ENCODE peak calls at places on chromosomes 11 and 22, in six cellular contexts. One of them, this sample, is unnamed.

GRCh38 chr22:28884754-28885375 is 1.5 kb downstream of the ZNRF3 start:
- DNase-seq in activated T-helper 1 cell treated with anti-CD3 and anti-CD28 coated beads, Interleukin-2, amount 50 U/mL, for 16 hours: no peak
- DNase-seq in NCI-H446 treated with DMSO at 0.1 percent for 48 hours: no peak
- DNase-seq in GM20000: no peak
- DNase-seq in amygdala: no peak
- DNase-seq in activated CD8-positive, alpha-beta memory T cell treated with anti-CD3 and anti-CD28 coated beads, Interleukin-2, amount 50 U/mL, for 48 hours: no peak
- DNase-seq in this sample: no peak

GRCh38 chr22:33538277-33538885 is 381.9 kb downstream of the LARGE1 start:
- DNase-seq in GM20000: no peak
- DNase-seq in activated CD8-positive, alpha-beta memory T cell treated with anti-CD3 and anti-CD28 coated beads, Interleukin-2, amount 50 U/mL, for 48 hours: no peak
- DNase-seq in activated T-helper 1 cell treated with anti-CD3 and anti-CD28 coated beads, Interleukin-2, amount 50 U/mL, for 16 hours: no peak
- DNase-seq in NCI-H446 treated with DMSO at 0.1 percent for 48 hours: no peak
- DNase-seq in amygdala: no peak
- DNase-seq in this sample: no peak

GRCh38 chr22:20571531-20572007 is 64.2 kb downstream of the MED15 start:
- DNase-seq in NCI-H446 treated with DMSO at 0.1 percent for 48 hours: no peak
- DNase-seq in activated CD8-positive, alpha-beta memory T cell treated with anti-CD3 and anti-CD28 coated beads, Interleukin-2, amount 50 U/mL, for 48 hours: peak; percentile 91
- DNase-seq in GM20000: peak; percentile 72
- DNase-seq in amygdala: no peak
- DNase-seq in activated T-helper 1 cell treated with anti-CD3 and anti-CD28 coated beads, Interleukin-2, amount 50 U/mL, for 16 hours: peak; percentile 51
- DNase-seq in this sample: peak; percentile 21

GRCh38 chr11:30774451-30774850 is 188.3 kb upstream of the MPPED2 start:
- DNase-seq in activated T-helper 1 cell treated with anti-CD3 and anti-CD28 coated beads, Interleukin-2, amount 50 U/mL, for 16 hours: no peak
- DNase-seq in activated CD8-positive, alpha-beta memory T cell treated with anti-CD3 and anti-CD28 coated beads, Interleukin-2, amount 50 U/mL, for 48 hours: no peak
- DNase-seq in NCI-H446 treated with DMSO at 0.1 percent for 48 hours: no peak
- DNase-seq in amygdala: no peak
- DNase-seq in GM20000: no peak
- DNase-seq in this sample: no peak

GRCh38 chr11:111623527-111624030 is 21.3 kb downstream of the SIK2 start:
- DNase-seq in activated CD8-positive, alpha-beta memory T cell treated with anti-CD3 and anti-CD28 coated beads, Interleukin-2, amount 50 U/mL, for 48 hours: no peak
- DNase-seq in GM20000: peak; percentile 13
- DNase-seq in amygdala: no peak
- DNase-seq in NCI-H446 treated with DMSO at 0.1 percent for 48 hours: no peak
- DNase-seq in activated T-helper 1 cell treated with anti-CD3 and anti-CD28 coated beads, Interleukin-2, amount 50 U/mL, for 16 hours: no peak
- DNase-seq in this sample: no peak

GRCh38 chr11:92453055-92453454 is 228.4 kb downstream of the FAT3 start:
- DNase-seq in activated CD8-positive, alpha-beta memory T cell treated with anti-CD3 and anti-CD28 coated beads, Interleukin-2, amount 50 U/mL, for 48 hours: no peak
- DNase-seq in GM20000: no peak
- DNase-seq in amygdala: no peak
- DNase-seq in NCI-H446 treated with DMSO at 0.1 percent for 48 hours: no peak
- DNase-seq in activated T-helper 1 cell treated with anti-CD3 and anti-CD28 coated beads, Interleukin-2, amount 50 U/mL, for 16 hours: no peak
- DNase-seq in this sample: no peak

GRCh38 chr11:112440518-112440917 is 179.9 kb upstream of the PLET1 start:
- DNase-seq in activated CD8-positive, alpha-beta memory T cell treated with anti-CD3 and anti-CD28 coated beads, Interleukin-2, amount 50 U/mL, for 48 hours: no peak
- DNase-seq in GM20000: no peak
- DNase-seq in amygdala: no peak
- DNase-seq in activated T-helper 1 cell treated with anti-CD3 and anti-CD28 coated beads, Interleukin-2, amount 50 U/mL, for 16 hours: no peak
- DNase-seq in NCI-H446 treated with DMSO at 0.1 percent for 48 hours: no peak
- DNase-seq in this sample: no peak

GRCh38 chr11:134535029-134536025 is 123.3 kb upstream of the B3GAT1 start:
- DNase-seq in amygdala: no peak
- DNase-seq in activated CD8-positive, alpha-beta memory T cell treated with anti-CD3 and anti-CD28 coated beads, Interleukin-2, amount 50 U/mL, for 48 hours: peak; percentile 25
- DNase-seq in GM20000: no peak
- DNase-seq in activated T-helper 1 cell treated with anti-CD3 and anti-CD28 coated beads, Interleukin-2, amount 50 U/mL, for 16 hours: no peak
- DNase-seq in NCI-H446 treated with DMSO at 0.1 percent for 48 hours: no peak
- DNase-seq in this sample: no peak

GRCh38 chr11:69144719-69145365 is 10.9 kb upstream of the SMIM38 start:
- DNase-seq in amygdala: no peak
- DNase-seq in NCI-H446 treated with DMSO at 0.1 percent for 48 hours: no peak
- DNase-seq in activated T-helper 1 cell treated with anti-CD3 and anti-CD28 coated beads, Interleukin-2, amount 50 U/mL, for 16 hours: no peak
- DNase-seq in activated CD8-positive, alpha-beta memory T cell treated with anti-CD3 and anti-CD28 coated beads, Interleukin-2, amount 50 U/mL, for 48 hours: peak; percentile 53
- DNase-seq in GM20000: no peak
- DNase-seq in this sample: no peak

GRCh38 chr22:38501797-38502672 is 4.1 kb downstream of the DDX17 start:
- DNase-seq in activated CD8-positive, alpha-beta memory T cell treated with anti-CD3 and anti-CD28 coated beads, Interleukin-2, amount 50 U/mL, for 48 hours: no peak
- DNase-seq in NCI-H446 treated with DMSO at 0.1 percent for 48 hours: no peak
- DNase-seq in activated T-helper 1 cell treated with anti-CD3 and anti-CD28 coated beads, Interleukin-2, amount 50 U/mL, for 16 hours: no peak
- DNase-seq in amygdala: no peak
- DNase-seq in GM20000: no peak
- DNase-seq in this sample: no peak

GRCh38 chr11:59729884-59730283 is 16.2 kb upstream of the OR10V1 start:
- DNase-seq in activated T-helper 1 cell treated with anti-CD3 and anti-CD28 coated beads, Interleukin-2, amount 50 U/mL, for 16 hours: no peak
- DNase-seq in activated CD8-positive, alpha-beta memory T cell treated with anti-CD3 and anti-CD28 coated beads, Interleukin-2, amount 50 U/mL, for 48 hours: no peak
- DNase-seq in amygdala: no peak
- DNase-seq in NCI-H446 treated with DMSO at 0.1 percent for 48 hours: no peak
- DNase-seq in GM20000: no peak
- DNase-seq in this sample: no peak

GRCh38 chr11:30128269-30128932 is 102.4 kb upstream of the FSHB start:
- DNase-seq in NCI-H446 treated with DMSO at 0.1 percent for 48 hours: no peak
- DNase-seq in activated CD8-positive, alpha-beta memory T cell treated with anti-CD3 and anti-CD28 coated beads, Interleukin-2, amount 50 U/mL, for 48 hours: no peak
- DNase-seq in GM20000: peak; percentile 36
- DNase-seq in activated T-helper 1 cell treated with anti-CD3 and anti-CD28 coated beads, Interleukin-2, amount 50 U/mL, for 16 hours: no peak
- DNase-seq in amygdala: no peak
- DNase-seq in this sample: peak; percentile 21

GRCh38 chr11:130710442-130711101 is 205.7 kb downstream of the SNX19 start:
- DNase-seq in amygdala: no peak
- DNase-seq in NCI-H446 treated with DMSO at 0.1 percent for 48 hours: no peak
- DNase-seq in activated T-helper 1 cell treated with anti-CD3 and anti-CD28 coated beads, Interleukin-2, amount 50 U/mL, for 16 hours: no peak
- DNase-seq in GM20000: no peak
- DNase-seq in activated CD8-positive, alpha-beta memory T cell treated with anti-CD3 and anti-CD28 coated beads, Interleukin-2, amount 50 U/mL, for 48 hours: no peak
- DNase-seq in this sample: no peak

GRCh38 chr22:38781033-38781432 is 12.9 kb downstream of the DNAL4 start:
- DNase-seq in activated T-helper 1 cell treated with anti-CD3 and anti-CD28 coated beads, Interleukin-2, amount 50 U/mL, for 16 hours: no peak
- DNase-seq in amygdala: no peak
- DNase-seq in activated CD8-positive, alpha-beta memory T cell treated with anti-CD3 and anti-CD28 coated beads, Interleukin-2, amount 50 U/mL, for 48 hours: no peak
- DNase-seq in NCI-H446 treated with DMSO at 0.1 percent for 48 hours: no peak
- DNase-seq in GM20000: no peak
- DNase-seq in this sample: no peak

GRCh38 chr11:34502949-34503348 is 10.6 kb downstream of the ELF5 start:
- DNase-seq in GM20000: no peak
- DNase-seq in activated CD8-positive, alpha-beta memory T cell treated with anti-CD3 and anti-CD28 coated beads, Interleukin-2, amount 50 U/mL, for 48 hours: no peak
- DNase-seq in NCI-H446 treated with DMSO at 0.1 percent for 48 hours: no peak
- DNase-seq in amygdala: no peak
- DNase-seq in activated T-helper 1 cell treated with anti-CD3 and anti-CD28 coated beads, Interleukin-2, amount 50 U/mL, for 16 hours: no peak
- DNase-seq in this sample: no peak

GRCh38 chr22:22884888-22885840 is 2.5 kb upstream of the IGLL5 start:
- DNase-seq in NCI-H446 treated with DMSO at 0.1 percent for 48 hours: no peak
- DNase-seq in activated CD8-positive, alpha-beta memory T cell treated with anti-CD3 and anti-CD28 coated beads, Interleukin-2, amount 50 U/mL, for 48 hours: peak; percentile 70
- DNase-seq in activated T-helper 1 cell treated with anti-CD3 and anti-CD28 coated beads, Interleukin-2, amount 50 U/mL, for 16 hours: no peak
- DNase-seq in GM20000: peak; percentile 87
- DNase-seq in amygdala: no peak
- DNase-seq in this sample: peak; percentile 65

GRCh38 chr11:59012942-59013256 is 73.2 kb upstream of the GLYATL1B start:
- DNase-seq in activated T-helper 1 cell treated with anti-CD3 and anti-CD28 coated beads, Interleukin-2, amount 50 U/mL, for 16 hours: no peak
- DNase-seq in GM20000: no peak
- DNase-seq in activated CD8-positive, alpha-beta memory T cell treated with anti-CD3 and anti-CD28 coated beads, Interleukin-2, amount 50 U/mL, for 48 hours: no peak
- DNase-seq in NCI-H446 treated with DMSO at 0.1 percent for 48 hours: no peak
- DNase-seq in amygdala: no peak
- DNase-seq in this sample: no peak

GRCh38 chr11:35549787-35550186 is 24.4 kb upstream of the PAMR1 start:
- DNase-seq in amygdala: no peak
- DNase-seq in activated CD8-positive, alpha-beta memory T cell treated with anti-CD3 and anti-CD28 coated beads, Interleukin-2, amount 50 U/mL, for 48 hours: no peak
- DNase-seq in NCI-H446 treated with DMSO at 0.1 percent for 48 hours: no peak
- DNase-seq in GM20000: no peak
- DNase-seq in activated T-helper 1 cell treated with anti-CD3 and anti-CD28 coated beads, Interleukin-2, amount 50 U/mL, for 16 hours: no peak
- DNase-seq in this sample: peak; percentile 39

GRCh38 chr11:105219269-105219668 is 79.7 kb upstream of the CARD18 start:
- DNase-seq in activated CD8-positive, alpha-beta memory T cell treated with anti-CD3 and anti-CD28 coated beads, Interleukin-2, amount 50 U/mL, for 48 hours: no peak
- DNase-seq in GM20000: no peak
- DNase-seq in amygdala: no peak
- DNase-seq in activated T-helper 1 cell treated with anti-CD3 and anti-CD28 coated beads, Interleukin-2, amount 50 U/mL, for 16 hours: no peak
- DNase-seq in NCI-H446 treated with DMSO at 0.1 percent for 48 hours: no peak
- DNase-seq in this sample: no peak

GRCh38 chr22:27962268-27963191 is 43.5 kb upstream of the PITPNB start:
- DNase-seq in activated T-helper 1 cell treated with anti-CD3 and anti-CD28 coated beads, Interleukin-2, amount 50 U/mL, for 16 hours: no peak
- DNase-seq in GM20000: no peak
- DNase-seq in amygdala: no peak
- DNase-seq in activated CD8-positive, alpha-beta memory T cell treated with anti-CD3 and anti-CD28 coated beads, Interleukin-2, amount 50 U/mL, for 48 hours: no peak
- DNase-seq in NCI-H446 treated with DMSO at 0.1 percent for 48 hours: no peak
- DNase-seq in this sample: no peak

GRCh38 chr11:34209809-34210208 is 104.4 kb downstream of the NAT10 start:
- DNase-seq in activated CD8-positive, alpha-beta memory T cell treated with anti-CD3 and anti-CD28 coated beads, Interleukin-2, amount 50 U/mL, for 48 hours: no peak
- DNase-seq in GM20000: no peak
- DNase-seq in NCI-H446 treated with DMSO at 0.1 percent for 48 hours: no peak
- DNase-seq in amygdala: no peak
- DNase-seq in activated T-helper 1 cell treated with anti-CD3 and anti-CD28 coated beads, Interleukin-2, amount 50 U/mL, for 16 hours: no peak
- DNase-seq in this sample: no peak

GRCh38 chr11:65498042-65498726 is 661 bp upstream of the MALAT1 start:
- DNase-seq in GM20000: no peak
- DNase-seq in activated CD8-positive, alpha-beta memory T cell treated with anti-CD3 and anti-CD28 coated beads, Interleukin-2, amount 50 U/mL, for 48 hours: peak; percentile 86
- DNase-seq in activated T-helper 1 cell treated with anti-CD3 and anti-CD28 coated beads, Interleukin-2, amount 50 U/mL, for 16 hours: peak; percentile 26
- DNase-seq in amygdala: no peak
- DNase-seq in NCI-H446 treated with DMSO at 0.1 percent for 48 hours: peak; percentile 53
- DNase-seq in this sample: peak; percentile 85

GRCh38 chr11:67502328-67502979 is 2.7 kb downstream of the PITPNM1 start:
- DNase-seq in GM20000: no peak
- DNase-seq in NCI-H446 treated with DMSO at 0.1 percent for 48 hours: no peak
- DNase-seq in activated T-helper 1 cell treated with anti-CD3 and anti-CD28 coated beads, Interleukin-2, amount 50 U/mL, for 16 hours: no peak
- DNase-seq in activated CD8-positive, alpha-beta memory T cell treated with anti-CD3 and anti-CD28 coated beads, Interleukin-2, amount 50 U/mL, for 48 hours: no peak
- DNase-seq in amygdala: no peak
- DNase-seq in this sample: no peak